ENCODE peak calls at places on chromosomes 1 and 21, in eight cellular contexts. I is T-cell, Z is amniotic epithelial cell, N is GM04504, H is Peyer's patch, Q is caudate nucleus, J is NCI-H345, E is NCI-H526. G is an unnamed sample.

GRCh38 chr1:154157520-154158306 is 2.8 kb upstream of the NUP210L start:
- DNase-seq in I (peak), Z (peak), N (no peak), H (peak), Q (no peak), J (peak), E (no peak), G (no peak)

GRCh38 chr21:45496968-45497845 is 45.0 kb downstream of the SLC19A1 start:
- DNase-seq in I (no peak), Z (no peak), N (no peak), H (no peak), Q (no peak), J (no peak), E (no peak), G (no peak)

GRCh38 chr1:10633416-10633815 is 158.7 kb downstream of the PEX14 start:
- DNase-seq in I (no peak), Z (no peak), N (no peak), H (no peak), Q (no peak), J (no peak), E (no peak), G (no peak)

GRCh38 chr1:108532730-108533129 is 27.2 kb upstream of the EEIG2 start:
- DNase-seq in I (no peak), Z (no peak), N (no peak), H (no peak), Q (no peak), J (no peak), E (no peak), G (no peak)

GRCh38 chr1:227273557-227273956 is 44.7 kb downstream of the CDC42BPA start:
- DNase-seq in I (no peak), Z (peak), N (no peak), H (no peak), Q (no peak), J (no peak), E (no peak), G (peak)

GRCh38 chr1:27785763-27786162 is 12.7 kb downstream of the STX12 start:
- DNase-seq in I (no peak), Z (no peak), N (no peak), H (peak), Q (no peak), J (no peak), E (no peak), G (no peak)

GRCh38 chr1:202639500-202639899 is 70.8 kb downstream of the SYT2 start:
- DNase-seq in I (no peak), Z (peak), N (no peak), H (no peak), Q (no peak), J (no peak), E (no peak), G (no peak)

GRCh38 chr1:21842606-21843162 is 30.6 kb downstream of the LDLRAD2 start:
- DNase-seq in I (no peak), Z (no peak), N (no peak), H (no peak), Q (no peak), J (no peak), E (no peak), G (no peak)

GRCh38 chr1:59142663-59143487 is 154.0 kb upstream of the FGGY start:
- DNase-seq in I (no peak), Z (peak), N (peak), H (no peak), Q (no peak), J (no peak), E (no peak), G (no peak)

G was measured in iPS DF 6.9.